ENCODE peak calls at places on chromosomes 5 and 9, in four cellular contexts. C is aorta, L is fibroblast of mammary gland, K is tibial artery. R is an unnamed sample.

GRCh38 chr5:10660720-10661387 is 97.0 kb downstream of the ANKRD33B start:
- DNase-seq in C (no peak), L (no peak), K (no peak), R (no peak)

GRCh38 chr5:179166171-179166885 is 106.2 kb downstream of the ZNF354C start:
- DNase-seq in L (no peak), K (peak; percentile 64), C (peak; percentile 71), R (peak; percentile 6)

GRCh38 chr5:32613050-32613672 is 27.8 kb downstream of the SUB1 start:
- DNase-seq in C (peak; percentile 93), L (peak; percentile 78), K (peak; percentile 87), R (peak; percentile 58)

GRCh38 chr5:163505475-163506457 is at the start of gene MAT2B:
- DNase-seq in L (peak; percentile 89), K (peak; percentile 97), C (peak; percentile 99), R (peak; percentile 94)

GRCh38 chr9:37471942-37472679 is 6.9 kb upstream of the ZBTB5 start:
- DNase-seq in L (peak; percentile 90), K (no peak), C (no peak), R (no peak)

GRCh38 chr5:21672911-21673310 is 1180.2 kb downstream of the CDH12 start:
- DNase-seq in L (no peak), C (no peak), K (no peak), R (no peak)

GRCh38 chr9:71780953-71781352 is 12.6 kb upstream of the CEMIP2 start:
- DNase-seq in K (no peak), C (no peak), L (no peak), R (no peak)

GRCh38 chr9:105053209-105053652 is 125.3 kb upstream of the ABCA1 start:
- DNase-seq in K (no peak), C (no peak), L (peak; percentile 96), R (peak; percentile 33)

GRCh38 chr5:14706615-14707021 is 42.1 kb downstream of the OTULIN start:
- DNase-seq in C (no peak), K (no peak), L (peak; percentile 79), R (no peak)

GRCh38 chr9:18544456-18544855 is 70.5 kb downstream of the ADAMTSL1 start:
- DNase-seq in K (no peak), L (peak; percentile 66), C (no peak), R (no peak)

GRCh38 chr9:87107072-87107471 is 159.8 kb upstream of the GAS1 start:
- DNase-seq in L (peak; percentile 69), K (no peak), C (no peak), R (no peak)

GRCh38 chr9:96048954-96049831 is 173.7 kb downstream of the ERCC6L2 start:
- DNase-seq in K (peak; percentile 98), C (peak; percentile 92), L (no peak), R (no peak)

GRCh38 chr9:3858961-3859360 is 333.2 kb upstream of the RFX3 start:
- DNase-seq in K (no peak), L (peak; percentile 67), C (no peak), R (no peak)

GRCh38 chr9:92954078-92954861 is 6.9 kb downstream of the FGD3 start:
- DNase-seq in K (no peak), C (no peak), L (peak; percentile 6), R (no peak)

GRCh38 chr9:7118653-7119052 is 360.9 kb downstream of the KDM4C start:
- DNase-seq in K (no peak), C (no peak), L (no peak), R (no peak)

GRCh38 chr5:66553368-66553912 is 42.8 kb upstream of the MAST4 start:
- DNase-seq in L (no peak), C (no peak), K (no peak), R (no peak)

GRCh38 chr5:73399761-73400160 is 48.8 kb downstream of the FOXD1 start:
- DNase-seq in L (no peak), K (no peak), C (no peak), R (no peak)

GRCh38 chr5:403995-404394 is 39.0 kb upstream of the EXOC3 start:
- DNase-seq in L (no peak), C (peak; percentile 44), K (no peak), R (no peak)

GRCh38 chr5:39178171-39178570 is 41.2 kb downstream of the FYB1 start:
- DNase-seq in K (no peak), C (no peak), L (peak; percentile 44), R (no peak)

GRCh38 chr5:172832383-172833315 is 1.4 kb upstream of the ERGIC1 start:
- DNase-seq in K (peak; percentile 74), C (peak; percentile 33), L (peak; percentile 57), R (no peak)

GRCh38 chr5:172834570-172835245 is 657 bp downstream of the ERGIC1 start:
- DNase-seq in K (no peak), C (peak; percentile 80), L (no peak), R (no peak)

GRCh38 chr5:172835246-172836030 is 1.4 kb downstream of the ERGIC1 start:
- DNase-seq in C (peak; percentile 28), L (peak; percentile 44), K (no peak), R (no peak)

GRCh38 chr5:172833691-172834569 is at the start of gene ERGIC1:
- DNase-seq in L (peak; percentile 74), C (peak; percentile 95), K (peak; percentile 92), R (peak; percentile 86)

DNA sequence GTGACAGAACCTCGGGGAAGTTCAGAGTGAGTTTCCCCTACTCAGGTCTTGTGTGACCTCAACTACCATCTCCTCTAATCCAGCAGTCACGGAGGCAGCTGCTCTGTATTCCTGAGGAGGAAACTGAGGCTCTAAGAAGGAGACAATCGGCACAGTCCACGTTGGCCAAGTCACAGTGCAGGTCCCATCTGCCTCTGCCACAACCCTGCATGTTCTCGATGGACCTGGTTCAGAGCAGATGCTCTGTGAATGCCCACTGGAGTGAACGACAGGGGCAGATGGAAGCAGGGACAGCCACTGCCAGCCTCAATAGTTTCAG is 720 bp upstream of the ERGIC1 start:
- DNase-seq in K (no peak), L (no peak), C (peak; percentile 22), R (no peak)
- H3K4me3 ChIP-seq in K (peak overlapping the region; percentile 76), L (no peak overlapping the region), C (no peak overlapping the region), R (peak overlapping the region; percentile 39)

GRCh38 chr9:91880378-91880972 is 69.6 kb downstream of the ROR2 start:
- DNase-seq in C (no peak), K (no peak), L (no peak), R (no peak)
- H3K4me3 ChIP-seq in C (no peak overlapping the region), K (no peak overlapping the region), L (no peak overlapping the region), R (no peak overlapping the region)

DNA sequence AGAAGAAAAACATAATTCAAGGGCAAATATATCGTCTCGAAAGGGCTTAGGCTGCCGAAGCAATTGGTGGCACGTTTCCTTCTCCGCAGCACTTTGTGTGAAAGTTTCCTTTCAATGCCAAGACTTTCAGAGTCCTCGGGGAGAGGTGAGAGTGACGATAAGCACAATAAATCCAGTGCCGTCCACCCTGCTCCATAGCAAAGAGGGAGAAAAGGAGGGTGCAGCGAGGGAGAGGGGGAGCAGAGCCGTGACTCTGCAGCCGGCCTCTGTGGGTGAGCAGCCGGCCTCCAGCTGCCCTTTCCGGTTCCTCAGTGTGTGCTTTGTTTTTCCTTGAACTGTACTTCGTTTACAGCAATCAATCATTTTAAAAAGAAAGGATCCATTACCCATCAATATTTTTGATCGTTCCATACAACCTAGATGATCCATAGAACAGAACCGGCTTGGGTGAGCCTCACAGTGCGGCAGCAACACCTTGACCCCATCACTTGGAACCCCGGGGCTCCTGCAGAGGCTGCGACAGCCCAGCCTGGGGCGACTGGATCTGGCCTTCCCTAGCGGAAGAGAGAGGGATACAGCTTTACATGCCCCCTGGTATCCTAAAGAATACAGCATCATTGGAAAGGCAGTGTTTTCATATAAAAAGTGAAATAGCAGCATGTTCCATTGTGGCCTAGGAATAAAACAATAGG is 247.0 kb upstream of the IRX4 start:
- DNase-seq in C (no peak), K (no peak), L (no peak), R (no peak)
- H3K4me3 ChIP-seq in C (no peak overlapping the region), K (no peak overlapping the region), L (no peak overlapping the region), R (peak overlapping the region; percentile 5)

DNA sequence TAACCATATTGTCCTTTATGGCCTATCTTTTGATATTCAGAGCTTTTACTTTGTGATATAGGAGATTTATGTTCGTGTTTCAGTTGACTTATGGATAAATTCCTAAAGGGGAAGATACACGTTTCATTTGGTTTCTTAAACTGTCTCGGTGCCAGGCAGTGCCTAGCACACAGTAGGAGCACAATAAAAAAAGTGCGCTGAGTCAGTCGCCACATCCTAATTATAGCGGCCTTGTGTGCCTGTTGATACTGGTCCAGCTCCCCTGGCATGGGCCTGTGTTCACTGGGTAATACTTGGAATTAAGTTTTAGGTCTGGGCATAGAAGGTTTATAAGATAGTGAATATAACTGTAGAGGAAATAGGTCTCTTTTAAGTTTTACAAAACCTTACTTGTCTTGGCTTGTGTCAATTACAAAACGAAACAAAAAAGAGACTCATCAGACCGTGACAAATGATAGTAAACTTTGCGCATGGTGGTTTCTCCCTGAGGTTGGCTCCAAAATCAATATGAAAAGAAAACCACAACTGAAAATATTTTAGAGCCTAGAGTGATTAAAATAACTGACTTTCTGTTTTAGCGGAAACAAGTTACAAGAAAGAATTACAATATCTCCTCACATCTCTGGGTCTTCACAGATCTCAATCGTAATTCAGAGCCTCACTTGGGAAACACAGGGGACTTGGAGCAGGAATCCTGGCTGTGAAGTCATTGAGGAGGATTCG is 84.8 kb downstream of the MVB12B start:
- DNase-seq in K (no peak), L (no peak), C (no peak), R (no peak)
- H3K4me3 ChIP-seq in K (no peak overlapping the region), L (no peak overlapping the region), C (no peak overlapping the region), R (no peak overlapping the region)

GRCh38 chr9:2623866-2624682 is 2.5 kb downstream of the VLDLR start:
- DNase-seq in K (no peak), L (no peak), C (no peak), R (peak; percentile 21)
- H3K4me3 ChIP-seq in K (peak overlapping the region; percentile 81), L (no peak overlapping the region), C (peak overlapping the region; percentile 80), R (peak overlapping the region; percentile 89)

DNA sequence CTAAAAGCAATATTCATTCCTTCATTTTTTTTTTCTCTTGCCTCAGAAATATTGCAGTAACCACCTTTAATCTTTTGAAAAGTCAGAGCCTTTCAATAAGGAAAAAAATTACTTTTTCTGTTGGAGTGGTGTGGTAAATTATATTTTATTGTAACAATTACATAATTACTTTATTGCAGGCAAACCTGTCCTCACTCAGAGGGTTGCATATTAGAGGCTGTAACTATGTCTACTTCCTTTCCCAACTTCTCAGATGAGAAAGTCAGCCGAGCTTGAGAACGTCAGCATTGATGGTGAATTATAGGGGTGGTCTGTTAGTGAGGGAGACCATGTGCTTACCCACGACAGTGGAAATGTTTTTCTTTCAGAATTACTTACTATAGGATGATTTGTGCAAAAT is 611.8 kb downstream of the KIF4B start:
- DNase-seq in C (no peak), L (no peak), K (no peak), R (no peak)
- H3K4me3 ChIP-seq in C (no peak overlapping the region), L (no peak overlapping the region), K (no peak overlapping the region), R (no peak overlapping the region)

GRCh38 chr9:134992755-134993124 is 75.0 kb upstream of the FCN1 start:
- DNase-seq in K (peak; percentile 55), C (peak; percentile 71), L (peak; percentile 5), R (no peak)
- H3K4me3 ChIP-seq in K (no peak overlapping the region), C (no peak overlapping the region), L (no peak overlapping the region), R (no peak overlapping the region)

DNA sequence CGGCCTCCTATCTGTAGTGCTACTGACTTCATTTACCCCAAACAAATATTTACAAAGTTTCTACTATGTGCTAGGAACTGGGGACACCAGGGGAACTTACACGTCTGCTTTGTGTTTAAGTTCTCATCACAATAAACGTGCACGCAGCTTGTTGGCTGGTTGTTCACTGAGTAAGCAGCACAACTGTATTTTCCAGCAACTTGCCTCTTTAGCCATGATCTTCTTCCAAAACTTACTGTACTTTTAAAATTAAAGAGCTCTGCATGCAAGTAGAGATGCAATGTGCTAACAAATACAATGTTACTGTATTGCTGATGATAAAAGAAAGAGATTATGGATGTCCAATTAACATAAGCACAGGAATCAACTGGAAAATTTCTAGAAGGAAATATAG is 62.8 kb downstream of the RAPGEF1 start:
- DNase-seq in K (no peak), L (peak; percentile 65), C (no peak), R (no peak)
- H3K4me3 ChIP-seq in K (no peak overlapping the region), L (no peak overlapping the region), C (no peak overlapping the region), R (no peak overlapping the region)